ENCODE peak calls at places on chromosomes 12 and 14, in six cellular contexts. Q is fibroblast of pulmonary artery, A is lower lobe of right lung, P is Peyer's patch, C is stomach, U is GM06990. E is an unnamed sample.

GRCh38 chr12:52763991-52764390 is 13.2 kb downstream of the KRT76 start:
- DNase-seq in Q (no peak), A (no peak), P (no peak), C (no peak), U (no peak), E (no peak)

GRCh38 chr14:105845725-105846309 is 319.4 kb downstream of the TMEM121 start:
- DNase-seq in Q (no peak), A (no peak), P (no peak), C (no peak), U (no peak), E (no peak)

GRCh38 chr14:51676549-51676948 is 24.8 kb downstream of the FRMD6 start:
- DNase-seq in Q (peak), A (no peak), P (no peak), C (no peak), U (no peak), E (no peak)

GRCh38 chr12:51218607-51219161 is 822 bp upstream of the POU6F1 start:
- DNase-seq in Q (no peak), A (peak), P (no peak), C (peak), U (no peak), E (no peak)

GRCh38 chr14:29282169-29282568 is 515.6 kb downstream of the FOXG1 start:
- DNase-seq in Q (peak), A (no peak), P (no peak), C (no peak), U (no peak), E (peak)

GRCh38 chr14:99273724-99274345 is 1.8 kb upstream of the BCL11B start:
- DNase-seq in Q (no peak), A (no peak), P (peak), C (peak), U (no peak), E (no peak)

GRCh38 chr12:46538976-46539375 is 166.4 kb upstream of the SLC38A2 start:
- DNase-seq in Q (no peak), A (no peak), P (no peak), C (no peak), U (no peak), E (no peak)

GRCh38 chr14:96121660-96122395 is 82.7 kb downstream of the C14orf132 start:
- DNase-seq in Q (peak), A (no peak), P (no peak), C (no peak), U (no peak), E (peak)

GRCh38 chr14:104291123-104292000 is 153.0 kb downstream of the KIF26A start:
- DNase-seq in Q (no peak), A (peak), P (peak), C (no peak), U (no peak), E (no peak)

GRCh38 chr14:54220122-54220691 is 176.6 kb upstream of the CDKN3 start:
- DNase-seq in Q (no peak), A (no peak), P (no peak), C (no peak), U (no peak), E (no peak)

GRCh38 chr12:14621821-14622220 is 54.1 kb upstream of the PLBD1 start:
- DNase-seq in Q (no peak), A (no peak), P (no peak), C (no peak), U (peak), E (no peak)

GRCh38 chr14:70742316-70742715 is 67.0 kb downstream of the MAP3K9 start:
- DNase-seq in Q (no peak), A (no peak), P (no peak), C (no peak), U (no peak), E (no peak)

GRCh38 chr14:104383931-104384775 is 195.4 kb upstream of the C14orf180 start:
- DNase-seq in Q (no peak), A (no peak), P (peak), C (no peak), U (no peak), E (no peak)

GRCh38 chr14:89214221-89214965 is 202.6 kb downstream of the FOXN3 start:
- DNase-seq in Q (no peak), A (peak), P (peak), C (peak), U (no peak), E (no peak)

GRCh38 chr14:60622920-60623263 is 26.4 kb downstream of the SIX1 start:
- DNase-seq in Q (peak), A (no peak), P (no peak), C (no peak), U (no peak), E (peak)

GRCh38 chr12:13749380-13749779 is 232.0 kb downstream of the GRIN2B start:
- DNase-seq in Q (no peak), A (no peak), P (no peak), C (no peak), U (no peak), E (no peak)

GRCh38 chr12:58105225-58106119 is 164.1 kb downstream of the ATP23 start:
- DNase-seq in Q (peak), A (no peak), P (no peak), C (no peak), U (no peak), E (no peak)

GRCh38 chr12:69196302-69197288 is 42.8 kb upstream of the CPSF6 start:
- DNase-seq in Q (peak), A (no peak), P (peak), C (no peak), U (no peak), E (no peak)

GRCh38 chr12:28974166-28974565 is 174.9 kb upstream of the FAR2 start:
- DNase-seq in Q (no peak), A (no peak), P (no peak), C (no peak), U (no peak), E (no peak)

GRCh38 chr12:18754118-18754707 is 16.3 kb downstream of the CAPZA3 start:
- DNase-seq in Q (no peak), A (no peak), P (no peak), C (no peak), U (no peak), E (no peak)

GRCh38 chr14:101131451-101131916 is 228.0 kb upstream of the RTL1 start:
- DNase-seq in Q (no peak), A (no peak), P (peak), C (no peak), U (no peak), E (no peak)

GRCh38 chr14:21711360-21711961 is 37.8 kb upstream of the OR4E1 start:
- DNase-seq in Q (peak), A (no peak), P (peak), C (no peak), U (no peak), E (no peak)
- TF ChIP-seq CTCF in Q (peak), A (peak), P (peak), C (peak), U (peak), E (peak)

GRCh38 chr12:114747156-114747555 is 63.2 kb upstream of the TBX3 start:
- DNase-seq in Q (no peak), A (no peak), P (no peak), C (no peak), U (no peak), E (no peak)
- H3K4me3 ChIP-seq in Q (no peak), A (no peak), P (no peak), C (no peak), U (no peak), E (no peak)

GRCh38 chr12:117000316-117000715 is 89.6 kb downstream of the FBXW8 start:
- DNase-seq in Q (no peak), A (no peak), P (no peak), C (no peak), U (no peak), E (no peak)
- TF ChIP-seq CTCF in Q (no peak), A (no peak), P (no peak), C (no peak), U (no peak), E (no peak)

DNA sequence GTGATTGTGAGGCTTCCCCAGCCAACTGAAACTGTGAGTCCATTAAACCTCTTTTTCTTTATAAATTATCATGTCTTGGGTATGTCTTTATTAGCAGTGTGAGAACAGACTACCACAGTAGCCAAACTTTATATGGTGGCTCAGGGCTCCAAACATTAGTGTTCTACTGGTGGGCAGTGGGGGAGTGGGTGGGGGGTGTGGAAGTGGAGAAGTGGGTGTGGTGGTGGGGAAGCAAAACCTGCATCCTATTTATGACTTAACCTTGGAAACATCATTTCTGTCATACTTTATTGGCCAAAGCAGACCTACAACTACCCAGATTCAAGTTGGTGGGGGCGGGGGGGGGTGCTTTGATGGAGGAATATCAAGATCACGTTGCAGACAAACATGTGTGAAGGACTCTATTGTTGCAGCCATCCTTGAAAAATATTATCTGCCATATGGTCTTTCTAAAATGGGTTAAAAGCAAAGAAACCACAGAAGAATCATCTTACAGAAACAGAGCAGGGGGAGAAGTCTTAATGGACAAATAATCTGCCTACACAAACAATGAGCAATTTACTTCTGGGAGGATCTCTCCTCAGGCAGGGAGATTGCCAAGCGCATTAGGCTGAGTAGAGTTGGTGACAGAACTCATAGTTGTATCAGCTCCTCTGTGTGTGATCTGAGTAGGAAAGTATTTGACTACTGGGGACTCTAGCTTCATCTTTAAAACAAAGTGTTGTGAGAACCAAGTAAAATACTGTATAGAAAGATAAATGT is 1.4 kb upstream of the PWP1 start:
- DNase-seq in Q (no peak), A (no peak), P (no peak), C (no peak), U (no peak), E (no peak)
- H3K4me3 ChIP-seq in Q (no peak), A (peak), P (no peak), C (no peak), U (no peak), E (no peak)

GRCh38 chr14:77151918-77152588 is 10.5 kb upstream of the ZDHHC22 start:
- DNase-seq in Q (peak), A (no peak), P (peak), C (no peak), U (no peak), E (no peak)
- TF ChIP-seq CTCF in Q (peak), A (no peak), P (peak), C (no peak), U (no peak), E (peak)

GRCh38 chr12:9113296-9113986 is 2.3 kb downstream of the A2M start:
- DNase-seq in Q (no peak), A (no peak), P (no peak), C (no peak), U (no peak), E (no peak)

GRCh38 chr12:9115731-9116689 is at the start of gene A2M:
- DNase-seq in Q (peak), A (no peak), P (no peak), C (no peak), U (no peak), E (no peak)

GRCh38 chr12:9114946-9115345 is 773 bp downstream of the A2M start:
- DNase-seq in Q (no peak), A (no peak), P (no peak), C (no peak), U (no peak), E (no peak)

GRCh38 chr12:9112076-9112853 is 3.5 kb downstream of the A2M start:
- DNase-seq in Q (no peak), A (no peak), P (no peak), C (no peak), U (no peak), E (no peak)

GRCh38 chr12:9113987-9114309 is 1.8 kb downstream of the A2M start:
- DNase-seq in Q (no peak), A (no peak), P (no peak), C (no peak), U (no peak), E (no peak)
- H3K4me3 ChIP-seq in Q (no peak), A (peak), P (no peak), C (peak), U (no peak), E (no peak)

E was measured in AG04450.